ENCODE peak calls at places on chromosome 6, in eight cellular contexts. One of them, this sample, is unnamed. For H3K27me3, the result is how much of the 10 kb centered on the place peaks cover.

GRCh38 chr6:154824076-154824475 is 90.9 kb downstream of the SCAF8 start:
- DNase-seq in lower lobe of right lung: no peak
- DNase-seq in right atrium auricular region: no peak
- DNase-seq in colonic mucosa: no peak
- DNase-seq in MM.1S: no peak
- DNase-seq in Panc1: no peak
- DNase-seq in thoracic aorta: no peak
- DNase-seq in ovary: no peak
- DNase-seq in this sample: no peak

GRCh38 chr6:154276810-154277577 is 79.6 kb downstream of the IPCEF1 start:
- DNase-seq in lower lobe of right lung: no peak
- DNase-seq in right atrium auricular region: no peak
- DNase-seq in colonic mucosa: no peak
- DNase-seq in MM.1S: peak
- DNase-seq in Panc1: no peak
- DNase-seq in thoracic aorta: no peak
- DNase-seq in ovary: no peak
- DNase-seq in this sample: no peak

GRCh38 chr6:4382362-4382853 is 247.0 kb upstream of the ECI2 start:
- DNase-seq in lower lobe of right lung: no peak
- DNase-seq in right atrium auricular region: no peak
- DNase-seq in colonic mucosa: no peak
- DNase-seq in MM.1S: no peak
- DNase-seq in Panc1: no peak
- DNase-seq in thoracic aorta: no peak
- DNase-seq in ovary: no peak
- DNase-seq in this sample: no peak

GRCh38 chr6:18323935-18324707 is 59.8 kb upstream of the DEK start:
- DNase-seq in lower lobe of right lung: no peak
- DNase-seq in right atrium auricular region: no peak
- DNase-seq in colonic mucosa: no peak
- DNase-seq in MM.1S: peak
- DNase-seq in Panc1: no peak
- DNase-seq in thoracic aorta: no peak
- DNase-seq in ovary: no peak
- DNase-seq in this sample: no peak

GRCh38 chr6:70166088-70166958 is 136.6 kb downstream of the COL9A1 start:
- DNase-seq in lower lobe of right lung: peak
- DNase-seq in right atrium auricular region: peak
- DNase-seq in colonic mucosa: peak
- DNase-seq in MM.1S: peak
- DNase-seq in Panc1: peak
- DNase-seq in thoracic aorta: no peak
- DNase-seq in ovary: no peak
- DNase-seq in this sample: no peak

GRCh38 chr6:169323221-169323620 is 69.6 kb upstream of the THBS2 start:
- DNase-seq in lower lobe of right lung: no peak
- DNase-seq in right atrium auricular region: no peak
- DNase-seq in colonic mucosa: no peak
- DNase-seq in MM.1S: no peak
- DNase-seq in Panc1: no peak
- DNase-seq in thoracic aorta: no peak
- DNase-seq in ovary: no peak
- DNase-seq in this sample: no peak

GRCh38 chr6:148869589-148869988 is 122.8 kb downstream of the UST start:
- DNase-seq in lower lobe of right lung: no peak
- DNase-seq in right atrium auricular region: no peak
- DNase-seq in colonic mucosa: no peak
- DNase-seq in MM.1S: no peak
- DNase-seq in Panc1: peak
- DNase-seq in thoracic aorta: no peak
- DNase-seq in ovary: no peak
- DNase-seq in this sample: peak

GRCh38 chr6:70118670-70119069 is 184.2 kb downstream of the COL9A1 start:
- DNase-seq in lower lobe of right lung: no peak
- DNase-seq in right atrium auricular region: no peak
- DNase-seq in colonic mucosa: no peak
- DNase-seq in MM.1S: no peak
- DNase-seq in Panc1: no peak
- DNase-seq in thoracic aorta: no peak
- DNase-seq in ovary: no peak
- DNase-seq in this sample: no peak

GRCh38 chr6:88238065-88238464 is 71.9 kb upstream of the CNR1 start:
- DNase-seq in lower lobe of right lung: no peak
- DNase-seq in right atrium auricular region: no peak
- DNase-seq in colonic mucosa: peak
- DNase-seq in MM.1S: peak
- DNase-seq in Panc1: peak
- DNase-seq in thoracic aorta: no peak
- DNase-seq in ovary: no peak
- DNase-seq in this sample: peak

GRCh38 chr6:96468681-96469224 is 52.9 kb upstream of the UFL1 start:
- DNase-seq in lower lobe of right lung: no peak
- DNase-seq in right atrium auricular region: no peak
- DNase-seq in colonic mucosa: no peak
- DNase-seq in MM.1S: peak
- DNase-seq in Panc1: no peak
- DNase-seq in thoracic aorta: no peak
- DNase-seq in ovary: no peak
- DNase-seq in this sample: no peak

GRCh38 chr6:42193491-42193894 is 1.3 kb downstream of the GUCA1B start:
- DNase-seq in lower lobe of right lung: no peak
- DNase-seq in right atrium auricular region: no peak
- DNase-seq in colonic mucosa: no peak
- DNase-seq in MM.1S: no peak
- DNase-seq in Panc1: no peak
- DNase-seq in thoracic aorta: no peak
- DNase-seq in ovary: no peak
- DNase-seq in this sample: no peak

GRCh38 chr6:26284537-26285142 is 80.4 kb upstream of the BTN3A2 start:
- DNase-seq in lower lobe of right lung: peak
- DNase-seq in right atrium auricular region: peak
- DNase-seq in colonic mucosa: peak
- DNase-seq in MM.1S: peak
- DNase-seq in Panc1: no peak
- DNase-seq in thoracic aorta: no peak
- DNase-seq in ovary: peak
- DNase-seq in this sample: no peak

GRCh38 chr6:43207286-43207685 is 22.0 kb downstream of the DNPH1 start:
- DNase-seq in lower lobe of right lung: no peak
- DNase-seq in right atrium auricular region: no peak
- DNase-seq in colonic mucosa: no peak
- DNase-seq in MM.1S: no peak
- DNase-seq in Panc1: no peak
- DNase-seq in thoracic aorta: no peak
- DNase-seq in ovary: no peak
- DNase-seq in this sample: no peak

GRCh38 chr6:108737594-108738546 is 110.4 kb upstream of the ARMC2 start:
- DNase-seq in lower lobe of right lung: no peak
- DNase-seq in right atrium auricular region: peak
- DNase-seq in colonic mucosa: no peak
- DNase-seq in MM.1S: no peak
- DNase-seq in Panc1: peak
- DNase-seq in thoracic aorta: peak
- DNase-seq in ovary: no peak
- DNase-seq in this sample: peak

GRCh38 chr6:5213851-5214507 is 46.8 kb downstream of the LYRM4 start:
- DNase-seq in lower lobe of right lung: no peak
- DNase-seq in right atrium auricular region: no peak
- DNase-seq in colonic mucosa: no peak
- DNase-seq in MM.1S: no peak
- DNase-seq in Panc1: no peak
- DNase-seq in thoracic aorta: no peak
- DNase-seq in ovary: no peak
- DNase-seq in this sample: no peak

GRCh38 chr6:26520088-26520839 is 17.9 kb upstream of the HMGN4 start:
- DNase-seq in lower lobe of right lung: no peak
- DNase-seq in right atrium auricular region: peak
- DNase-seq in colonic mucosa: no peak
- DNase-seq in MM.1S: no peak
- DNase-seq in Panc1: peak
- DNase-seq in thoracic aorta: no peak
- DNase-seq in ovary: peak
- DNase-seq in this sample: no peak

GRCh38 chr6:122696853-122697252 is 82.7 kb upstream of the FABP7 start:
- DNase-seq in lower lobe of right lung: no peak
- DNase-seq in right atrium auricular region: no peak
- DNase-seq in colonic mucosa: no peak
- DNase-seq in MM.1S: no peak
- DNase-seq in Panc1: no peak
- DNase-seq in thoracic aorta: no peak
- DNase-seq in ovary: no peak
- DNase-seq in this sample: peak

GRCh38 chr6:79630883-79631799 is at the start of gene SH3BGRL2:
- DNase-seq in lower lobe of right lung: peak
- DNase-seq in right atrium auricular region: peak
- DNase-seq in colonic mucosa: peak
- DNase-seq in MM.1S: peak
- DNase-seq in Panc1: no peak
- DNase-seq in thoracic aorta: no peak
- DNase-seq in ovary: peak
- DNase-seq in this sample: peak

GRCh38 chr6:28643017-28643740 is 117.5 kb downstream of the GPX5 start:
- DNase-seq in lower lobe of right lung: no peak
- DNase-seq in right atrium auricular region: no peak
- DNase-seq in colonic mucosa: no peak
- DNase-seq in MM.1S: peak
- DNase-seq in Panc1: peak
- DNase-seq in thoracic aorta: no peak
- DNase-seq in ovary: no peak
- DNase-seq in this sample: no peak

GRCh38 chr6:35354361-35355135 is 12.2 kb downstream of the PPARD start:
- DNase-seq in lower lobe of right lung: no peak
- DNase-seq in right atrium auricular region: no peak
- DNase-seq in colonic mucosa: no peak
- DNase-seq in MM.1S: no peak
- DNase-seq in Panc1: no peak
- DNase-seq in thoracic aorta: no peak
- DNase-seq in ovary: peak
- DNase-seq in this sample: no peak

GRCh38 chr6:139256087-139256486 is 35.7 kb downstream of the TXLNB start:
- DNase-seq in lower lobe of right lung: no peak
- DNase-seq in right atrium auricular region: no peak
- DNase-seq in colonic mucosa: no peak
- DNase-seq in MM.1S: no peak
- DNase-seq in Panc1: no peak
- DNase-seq in thoracic aorta: no peak
- DNase-seq in ovary: no peak
- DNase-seq in this sample: no peak

DNA sequence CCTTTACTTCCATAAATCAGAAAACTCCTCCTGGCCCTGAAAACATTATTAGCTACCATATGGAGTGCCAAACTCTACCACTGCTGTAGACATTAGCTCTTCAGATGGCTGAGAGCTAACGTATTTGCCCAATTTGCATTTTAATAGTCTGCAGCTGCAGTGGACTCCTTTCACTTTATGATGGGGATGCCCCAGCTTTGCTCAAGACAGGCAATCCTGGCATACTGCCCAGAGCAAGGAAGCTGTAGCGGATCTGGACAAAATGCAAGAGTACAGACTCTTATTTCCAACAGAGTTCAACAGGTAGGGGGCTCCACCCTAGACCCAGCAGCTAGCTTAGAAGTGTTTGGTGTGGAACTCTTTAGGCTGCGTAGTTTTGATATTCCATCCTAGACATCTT is 246.7 kb downstream of the FOXC1 start:
- DNase-seq in lower lobe of right lung: no peak
- DNase-seq in right atrium auricular region: no peak
- DNase-seq in colonic mucosa: peak
- DNase-seq in MM.1S: peak
- DNase-seq in Panc1: no peak
- DNase-seq in thoracic aorta: no peak
- DNase-seq in ovary: peak
- DNase-seq in this sample: peak
- TF ChIP-seq CTCF in lower lobe of right lung: no peak
- TF ChIP-seq CTCF in right atrium auricular region: no peak
- TF ChIP-seq CTCF in colonic mucosa: no peak
- TF ChIP-seq CTCF in MM.1S: no peak
- TF ChIP-seq CTCF in Panc1: no peak
- TF ChIP-seq CTCF in thoracic aorta: no peak
- TF ChIP-seq CTCF in ovary: no peak
- TF ChIP-seq CTCF in this sample: peak

DNA sequence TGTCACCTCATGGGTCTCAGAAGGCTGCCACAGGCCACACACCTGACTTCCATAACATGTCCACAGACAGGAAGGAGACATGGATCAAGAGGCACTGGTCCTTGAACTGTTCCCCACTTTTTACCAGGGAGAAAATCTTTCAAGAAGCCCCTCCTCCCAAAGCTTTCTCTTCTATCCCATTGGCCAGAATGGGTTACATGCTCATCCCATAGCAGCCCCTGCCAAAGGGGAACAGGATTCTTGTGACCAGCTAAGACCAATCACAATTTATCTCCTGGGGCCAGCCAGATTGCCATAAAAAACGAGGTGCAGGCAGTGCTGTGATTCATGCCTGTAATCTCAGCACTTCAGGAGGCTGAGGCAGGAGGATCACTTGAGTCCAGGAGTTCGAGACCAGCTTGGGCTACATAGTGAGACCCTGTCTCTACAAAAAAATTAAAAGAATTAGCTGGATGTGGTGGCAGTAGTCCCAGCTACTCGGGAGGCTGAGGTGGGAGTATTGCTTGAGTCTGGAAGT is 59.4 kb downstream of the TMEM242 start:
- DNase-seq in lower lobe of right lung: no peak
- DNase-seq in right atrium auricular region: no peak
- DNase-seq in colonic mucosa: no peak
- DNase-seq in MM.1S: no peak
- DNase-seq in Panc1: no peak
- DNase-seq in thoracic aorta: no peak
- DNase-seq in ovary: no peak
- DNase-seq in this sample: no peak
- H3K27me3 ChIP-seq in lower lobe of right lung: under half
- H3K27me3 ChIP-seq in right atrium auricular region: under half
- H3K27me3 ChIP-seq in colonic mucosa: under half
- H3K27me3 ChIP-seq in MM.1S: under half
- H3K27me3 ChIP-seq in Panc1: under half
- H3K27me3 ChIP-seq in thoracic aorta: under half
- H3K27me3 ChIP-seq in ovary: under half
- H3K27me3 ChIP-seq in this sample: under half

GRCh38 chr6:39882567-39882953 is 51.7 kb downstream of the MOCS1 start:
- DNase-seq in lower lobe of right lung: no peak
- DNase-seq in right atrium auricular region: peak
- DNase-seq in colonic mucosa: no peak
- DNase-seq in MM.1S: no peak
- DNase-seq in Panc1: no peak
- DNase-seq in thoracic aorta: peak
- DNase-seq in ovary: peak
- DNase-seq in this sample: peak
- H3K4me3 ChIP-seq in lower lobe of right lung: no peak
- H3K4me3 ChIP-seq in right atrium auricular region: no peak
- H3K4me3 ChIP-seq in colonic mucosa: no peak
- H3K4me3 ChIP-seq in MM.1S: no peak
- H3K4me3 ChIP-seq in Panc1: no peak
- H3K4me3 ChIP-seq in thoracic aorta: peak
- H3K4me3 ChIP-seq in ovary: no peak
- H3K4me3 ChIP-seq in this sample: no peak

DNA sequence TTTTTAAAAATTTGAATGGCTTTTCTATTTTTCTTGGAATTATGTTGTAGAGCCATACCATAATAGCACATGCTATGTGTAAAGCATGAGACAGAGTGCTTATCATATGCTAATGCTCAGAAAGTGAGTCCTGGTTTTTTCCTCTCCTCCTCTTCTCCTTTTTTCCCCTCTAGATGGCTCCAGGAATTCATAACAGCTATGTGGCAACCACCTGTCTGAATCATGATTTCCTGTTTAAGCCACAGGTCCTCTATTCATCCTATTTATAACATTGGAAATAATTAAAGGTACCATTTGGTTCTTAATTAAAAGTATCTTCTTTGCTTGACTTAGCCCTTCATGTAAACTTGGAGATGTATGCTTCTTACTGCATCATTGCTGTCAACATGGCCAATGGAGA is 260.0 kb upstream of the MAP3K7 start:
- DNase-seq in lower lobe of right lung: no peak
- DNase-seq in right atrium auricular region: no peak
- DNase-seq in colonic mucosa: no peak
- DNase-seq in MM.1S: no peak
- DNase-seq in Panc1: no peak
- DNase-seq in thoracic aorta: no peak
- DNase-seq in ovary: no peak
- DNase-seq in this sample: no peak
- TF ChIP-seq CTCF in lower lobe of right lung: no peak
- TF ChIP-seq CTCF in right atrium auricular region: no peak
- TF ChIP-seq CTCF in colonic mucosa: no peak
- TF ChIP-seq CTCF in MM.1S: no peak
- TF ChIP-seq CTCF in Panc1: peak
- TF ChIP-seq CTCF in thoracic aorta: no peak
- TF ChIP-seq CTCF in ovary: no peak
- TF ChIP-seq CTCF in this sample: peak